ENCODE peak calls at places on chromosomes 1 and 21, in nine cellular contexts. F is IMR-90; D is lower lobe of right lung; N is uterus; T is cardiac muscle cell; W is hepatocyte; X is CD8-positive, alpha-beta memory T cell; L is PC-9; G is tibial nerve. K is an unnamed sample.

GRCh38 chr1:152448095-152448494 is 34.0 kb upstream of the CRNN start:
- DNase-seq in F (no peak), D (no peak), N (no peak), T (no peak), W (no peak), X (no peak), L (no peak), G (no peak), K (no peak)

GRCh38 chr1:27119270-27119618 is 35.7 kb downstream of the SLC9A1 start:
- DNase-seq in F (no peak), D (no peak), N (peak; percentile 56), T (peak; percentile 88), W (no peak), X (no peak), L (no peak), G (peak; percentile 53), K (no peak)

GRCh38 chr1:214638997-214639396 is 36.0 kb downstream of the CENPF start:
- DNase-seq in F (peak; percentile 76), D (no peak), N (no peak), T (no peak), W (no peak), X (no peak), L (no peak), G (no peak), K (no peak)

GRCh38 chr1:161185282-161185682 is 8.0 kb upstream of the B4GALT3 start:
- DNase-seq in F (peak; percentile 67), D (peak; percentile 74), N (no peak), T (peak; percentile 83), W (no peak), X (peak; percentile 64), L (no peak), G (peak; percentile 80), K (no peak)

GRCh38 chr1:151158751-151159251 is 2.4 kb downstream of the TNFAIP8L2 start:
- DNase-seq in F (no peak), D (no peak), N (no peak), T (no peak), W (no peak), X (no peak), L (no peak), G (no peak), K (no peak)

GRCh38 chr1:9887070-9887469 is 23.0 kb downstream of the CTNNBIP1 start:
- DNase-seq in F (no peak), D (no peak), N (no peak), T (no peak), W (no peak), X (no peak), L (no peak), G (no peak), K (no peak)

GRCh38 chr21:27320868-27321267 is 354.0 kb upstream of the ADAMTS5 start:
- DNase-seq in F (no peak), D (no peak), N (no peak), T (no peak), W (no peak), X (no peak), L (no peak), G (no peak), K (no peak)

GRCh38 chr1:145701306-145701862 is 5.8 kb downstream of the PDZK1 start:
- DNase-seq in F (no peak), D (no peak), N (no peak), T (no peak), W (no peak), X (no peak), L (no peak), G (no peak), K (no peak)

GRCh38 chr1:180643693-180644092 is 11.9 kb downstream of the XPR1 start:
- DNase-seq in F (peak; percentile 19), D (no peak), N (no peak), T (peak; percentile 52), W (no peak), X (no peak), L (no peak), G (peak; percentile 27), K (no peak)

GRCh38 chr1:55215194-55216021 is at the start of gene USP24:
- DNase-seq in F (peak; percentile 59), D (peak; percentile 91), N (peak; percentile 68), T (peak; percentile 77), W (peak; percentile 90), X (peak; percentile 75), L (peak; percentile 71), G (peak; percentile 53), K (peak; percentile 77)

GRCh38 chr1:237041795-237042466 is at the start of gene RYR2:
- DNase-seq in F (no peak), D (no peak), N (no peak), T (peak; percentile 29), W (peak; percentile 70), X (no peak), L (no peak), G (no peak), K (no peak)

GRCh38 chr21:17612023-17612564 is 607 bp downstream of the BTG3 start:
- DNase-seq in F (peak; percentile 59), D (peak; percentile 78), N (peak; percentile 47), T (peak; percentile 59), W (peak; percentile 63), X (peak; percentile 3), L (peak; percentile 43), G (peak; percentile 23), K (no peak)

GRCh38 chr1:5993553-5994510 is 1.6 kb upstream of the NPHP4 start:
- DNase-seq in F (no peak), D (peak; percentile 58), N (no peak), T (no peak), W (no peak), X (no peak), L (no peak), G (no peak), K (no peak)

GRCh38 chr1:115764541-115764940 is 4.0 kb downstream of the CASQ2 start:
- DNase-seq in F (peak; percentile 18), D (no peak), N (no peak), T (peak; percentile 62), W (peak; percentile 64), X (no peak), L (peak; percentile 70), G (no peak), K (peak; percentile 17)

GRCh38 chr1:218516526-218516925 is 171.4 kb downstream of the TGFB2 start:
- DNase-seq in F (no peak), D (no peak), N (no peak), T (peak; percentile 65), W (no peak), X (no peak), L (no peak), G (no peak), K (no peak)

GRCh38 chr1:12549460-12550349 is 68.3 kb downstream of the DHRS3 start:
- DNase-seq in F (peak; percentile 98), D (peak; percentile 52), N (peak; percentile 87), T (peak; percentile 80), W (peak; percentile 86), X (no peak), L (peak; percentile 94), G (peak; percentile 93), K (peak; percentile 90)

GRCh38 chr1:92043621-92044020 is 13.8 kb downstream of the EPHX4 start:
- DNase-seq in F (no peak), D (no peak), N (no peak), T (no peak), W (no peak), X (no peak), L (no peak), G (no peak), K (no peak)

GRCh38 chr1:181149326-181150000 is 61.0 kb downstream of the IER5 start:
- DNase-seq in F (no peak), D (no peak), N (no peak), T (no peak), W (no peak), X (peak; percentile 60), L (no peak), G (no peak), K (no peak)

GRCh38 chr1:180179162-180179957 is 24.7 kb downstream of the QSOX1 start:
- DNase-seq in F (no peak), D (peak; percentile 10), N (no peak), T (no peak), W (no peak), X (no peak), L (no peak), G (no peak), K (no peak)

GRCh38 chr1:32651461-32652073 is 559 bp downstream of the RBBP4 start:
- DNase-seq in F (no peak), D (no peak), N (no peak), T (no peak), W (no peak), X (no peak), L (no peak), G (no peak), K (no peak)

GRCh38 chr21:32413697-32414578 is 1.4 kb downstream of the EVA1C start:
- DNase-seq in F (no peak), D (peak; percentile 80), N (peak; percentile 64), T (peak; percentile 78), W (no peak), X (no peak), L (no peak), G (peak; percentile 43), K (peak; percentile 23)

GRCh38 chr1:234589064-234589765 is 20.8 kb downstream of the IRF2BP2 start:
- DNase-seq in F (no peak), D (no peak), N (no peak), T (no peak), W (peak; percentile 46), X (no peak), L (no peak), G (no peak), K (peak; percentile 77)

GRCh38 chr1:209890606-209891330 is 47.2 kb upstream of the SYT14 start:
- DNase-seq in F (peak; percentile 52), D (no peak), N (no peak), T (no peak), W (no peak), X (no peak), L (peak; percentile 45), G (no peak), K (peak; percentile 9)

GRCh38 chr1:19418503-19418971 is 66.8 kb downstream of the CAPZB start:
- DNase-seq in F (peak; percentile 84), D (no peak), N (no peak), T (no peak), W (no peak), X (no peak), L (no peak), G (no peak), K (no peak)
- H3K27ac ChIP-seq in F (peak overlapping the region; percentile 21), D (peak overlapping the region; percentile 42), N (no peak overlapping the region), T (no peak overlapping the region), W (no peak overlapping the region), X (no peak overlapping the region), L (no peak overlapping the region), G (no peak overlapping the region), K (no peak overlapping the region)

GRCh38 chr1:11053758-11054137 is 6.1 kb downstream of the SRM start:
- DNase-seq in F (peak; percentile 25), D (peak; percentile 37), N (no peak), T (no peak), W (peak; percentile 53), X (no peak), L (no peak), G (no peak), K (no peak)
- H3K9me3 ChIP-seq in F (no peaks in the 10 kb centered on the region), D (no peaks in the 10 kb centered on the region), N (no peaks in the 10 kb centered on the region), T (no peaks in the 10 kb centered on the region), W (no peaks in the 10 kb centered on the region), X (no peaks in the 10 kb centered on the region), L (no peaks in the 10 kb centered on the region), G (no peaks in the 10 kb centered on the region), K (no peaks in the 10 kb centered on the region)

GRCh38 chr1:190711069-190711468 is 233.4 kb upstream of the BRINP3 start:
- DNase-seq in F (no peak), D (no peak), N (no peak), T (no peak), W (no peak), X (no peak), L (no peak), G (no peak), K (no peak)
- H3K4me3 ChIP-seq in F (no peak overlapping the region), D (no peak overlapping the region), N (no peak overlapping the region), T (no peak overlapping the region), W (no peak overlapping the region), X (no peak overlapping the region), L (no peak overlapping the region), G (no peak overlapping the region), K (no peak overlapping the region)

GRCh38 chr21:41786521-41786987 is 19.7 kb upstream of the RIPK4 start:
- DNase-seq in F (peak; percentile 12), D (no peak), N (no peak), T (no peak), W (peak; percentile 69), X (no peak), L (peak; percentile 99), G (no peak), K (peak; percentile 80)
- H3K27ac ChIP-seq in F (no peak overlapping the region), D (no peak overlapping the region), N (no peak overlapping the region), T (no peak overlapping the region), W (peak overlapping the region; percentile 60), X (no peak overlapping the region), L (peak overlapping the region; percentile 99), G (no peak overlapping the region), K (peak overlapping the region; percentile 62)

K was measured in SJSA1.